ENCODE peak calls at places on chromosome 9, in eight cellular contexts. Q is BJ; U is T follicular helper cell; T is ACHN; R is NCI-H1092 treated with DMSO at 0.1 percent for 48 hours; C is H54; Z is stimulated activated naive CD4-positive, alpha-beta T cell; F is HEK293T. E is an unnamed sample.

GRCh38 chr9:87878930-87879603 is 3.6 kb upstream of the SPATA31E1 start:
- DNase-seq in R (no peak), U (no peak), T (peak; percentile 25), Z (no peak), C (peak; percentile 69), F (no peak), Q (no peak), E (no peak)

GRCh38 chr9:69891696-69892095 is 71.1 kb downstream of the CFAP95 start:
- DNase-seq in C (no peak), Z (no peak), Q (no peak), U (no peak), T (no peak), R (no peak), F (no peak), E (no peak)

GRCh38 chr9:84573098-84573497 is 96.4 kb upstream of the NTRK2 start:
- DNase-seq in C (no peak), F (no peak), T (no peak), Z (no peak), R (no peak), Q (no peak), U (no peak), E (no peak)

GRCh38 chr9:77163889-77164288 is 13.4 kb upstream of the VPS13A start:
- DNase-seq in T (no peak), R (no peak), U (no peak), Q (no peak), F (no peak), Z (no peak), C (no peak), E (no peak)

GRCh38 chr9:36401179-36401740 is 1.2 kb upstream of the RNF38 start:
- DNase-seq in F (peak; percentile 87), Q (no peak), R (peak; percentile 94), C (peak; percentile 47), Z (peak; percentile 92), U (peak; percentile 69), T (peak; percentile 65), E (no peak)

GRCh38 chr9:111582888-111583287 is 16.6 kb downstream of the PTGR1 start:
- DNase-seq in F (no peak), Z (no peak), C (peak; percentile 30), Q (no peak), T (no peak), R (no peak), U (no peak), E (no peak)

GRCh38 chr9:34503406-34503805 is 19.4 kb downstream of the ENHO start:
- DNase-seq in C (no peak), R (no peak), F (no peak), Z (no peak), Q (no peak), T (no peak), U (no peak), E (no peak)

GRCh38 chr9:18129809-18130334 is 344.1 kb upstream of the ADAMTSL1 start:
- DNase-seq in T (no peak), F (no peak), R (no peak), Z (no peak), U (no peak), C (no peak), Q (no peak), E (no peak)

GRCh38 chr9:34332370-34332964 is 3.1 kb downstream of the NUDT2 start:
- DNase-seq in Z (peak; percentile 33), R (peak; percentile 51), Q (no peak), C (no peak), F (peak; percentile 31), T (peak; percentile 48), U (no peak), E (no peak)

GRCh38 chr9:81522721-81523551 is 166.4 kb downstream of the TLE1 start:
- DNase-seq in U (no peak), T (peak; percentile 74), C (peak; percentile 44), Z (no peak), F (peak; percentile 54), Q (peak; percentile 12), R (peak; percentile 81), E (no peak)

GRCh38 chr9:136857166-136857565 is 5.0 kb downstream of the MAMDC4 start:
- DNase-seq in Z (no peak), C (no peak), R (no peak), F (no peak), T (no peak), U (no peak), Q (no peak), E (no peak)

GRCh38 chr9:132878695-132879064 is at the start of gene SPACA9:
- DNase-seq in F (peak; percentile 72), Z (no peak), T (peak; percentile 61), Q (no peak), R (no peak), C (peak; percentile 73), U (no peak), E (peak; percentile 85)

GRCh38 chr9:118652258-118652657 is 717.0 kb downstream of the BRINP1 start:
- DNase-seq in F (no peak), C (no peak), U (no peak), Q (no peak), R (no peak), T (no peak), Z (no peak), E (no peak)

E was measured in tibial artery.